ENCODE peak calls at places on chromosomes 6 and 20, in ten cellular contexts. F is activated B cell treated with CpG ODN at 0.5 μM for 24 hours; J is T-helper 1 cell; I is right atrium auricular region; A is HEK293T; M is central memory CD4-positive, alpha-beta T cell; Y is RWPE1; G is WTC11; X is stimulated activated CD4-positive, alpha-beta T cell treated with anti-CD3 and anti-CD28 coated beads, Interleukin-2, amount 100 ng/mL, for 48 hours; Z is activated CD8-positive, alpha-beta memory T cell treated with anti-CD3 and anti-CD28 coated beads for 48 hours. E is an unnamed sample.

GRCh38 chr20:25376886-25377285 is 13.7 kb downstream of the ABHD12 start:
- DNase-seq in F (no peak), J (no peak), I (no peak), A (no peak), M (no peak), Y (no peak), G (no peak), X (no peak), Z (no peak), E (no peak)

GRCh38 chr6:7154341-7155139 is 46.8 kb downstream of the RREB1 start:
- DNase-seq in F (no peak), J (no peak), I (no peak), A (no peak), M (no peak), Y (no peak), G (no peak), X (no peak), Z (no peak), E (no peak)

GRCh38 chr6:121143476-121143875 is 190.8 kb downstream of the TBC1D32 start:
- DNase-seq in F (no peak), J (no peak), I (no peak), A (no peak), M (no peak), Y (peak; percentile 13), G (no peak), X (no peak), Z (no peak), E (no peak)

GRCh38 chr6:5059036-5059896 is 25.9 kb upstream of the PPP1R3G start:
- DNase-seq in F (no peak), J (no peak), I (no peak), A (no peak), M (no peak), Y (no peak), G (no peak), X (no peak), Z (no peak), E (no peak)

GRCh38 chr6:8177721-8178120 is 75.4 kb upstream of the EEF1E1 start:
- DNase-seq in F (no peak), J (no peak), I (no peak), A (no peak), M (no peak), Y (no peak), G (no peak), X (no peak), Z (no peak), E (no peak)

GRCh38 chr6:121838842-121839241 is 403.4 kb downstream of the GJA1 start:
- DNase-seq in F (no peak), J (no peak), I (no peak), A (no peak), M (no peak), Y (no peak), G (no peak), X (no peak), Z (no peak), E (no peak)

GRCh38 chr6:164345340-164345739 is 930.8 kb downstream of the QKI start:
- DNase-seq in F (no peak), J (no peak), I (no peak), A (no peak), M (no peak), Y (no peak), G (no peak), X (no peak), Z (no peak), E (no peak)

GRCh38 chr20:57847104-57847503 is 137.3 kb upstream of the PMEPA1 start:
- DNase-seq in F (no peak), J (no peak), I (peak; percentile 7), A (no peak), M (no peak), Y (no peak), G (no peak), X (no peak), Z (no peak), E (peak; percentile 34)

GRCh38 chr20:34062651-34063482 is 49.2 kb downstream of the EIF2S2 start:
- DNase-seq in F (no peak), J (no peak), I (no peak), A (no peak), M (no peak), Y (no peak), G (no peak), X (no peak), Z (no peak), E (no peak)

GRCh38 chr6:1321715-1322114 is 9.8 kb downstream of the FOXQ1 start:
- DNase-seq in F (no peak), J (no peak), I (no peak), A (no peak), M (no peak), Y (no peak), G (no peak), X (no peak), Z (no peak), E (no peak)

GRCh38 chr20:45798935-45799642 is 7.3 kb downstream of the DNTTIP1 start:
- DNase-seq in F (peak; percentile 25), J (peak; percentile 27), I (no peak), A (peak; percentile 68), M (peak; percentile 60), Y (peak; percentile 64), G (peak; percentile 75), X (peak; percentile 54), Z (no peak), E (peak; percentile 90)

GRCh38 chr6:148423133-148423532 is 80.5 kb downstream of the SASH1 start:
- DNase-seq in F (no peak), J (no peak), I (no peak), A (no peak), M (no peak), Y (no peak), G (no peak), X (no peak), Z (no peak), E (no peak)

GRCh38 chr20:37711987-37712961 is 18.4 kb downstream of the CTNNBL1 start:
- DNase-seq in F (no peak), J (no peak), I (no peak), A (no peak), M (no peak), Y (no peak), G (no peak), X (no peak), Z (no peak), E (no peak)

GRCh38 chr6:43495409-43495941 is 14.7 kb downstream of the LRRC73 start:
- DNase-seq in F (no peak), J (no peak), I (no peak), A (no peak), M (peak; percentile 32), Y (peak; percentile 53), G (no peak), X (no peak), Z (no peak), E (peak; percentile 51)

E was measured in endodermal cell.